ENCODE peak calls at places on chromosomes 13 and 19, in four cellular contexts. K, T, Z and I are unnamed samples.
A peak's percentile ranks its signal among the peaks of the same experiment; 100 is the strongest.

GRCh38 chr13:100230813-100231575 is 142.1 kb downstream of the PCCA start:
- DNase-seq in Z (no peak), T (no peak), K (no peak), I (no peak)

GRCh38 chr19:5774921-5775320 is 9.6 kb downstream of the PRR22 start:
- DNase-seq in Z (no peak), T (no peak), K (no peak), I (no peak)

GRCh38 chr13:32917504-32917903 is 98.7 kb upstream of the KL start:
- DNase-seq in T (no peak), K (no peak), Z (no peak), I (no peak)

GRCh38 chr13:84481958-84482357 is 599.7 kb upstream of the SLITRK1 start:
- DNase-seq in T (no peak), K (no peak), Z (no peak), I (no peak)

GRCh38 chr19:49355890-49356289 is 6.3 kb downstream of the TEAD2 start:
- DNase-seq in K (no peak), T (no peak), Z (no peak), I (no peak)

GRCh38 chr13:41512441-41512840 is 55.1 kb downstream of the RGCC start:
- DNase-seq in Z (no peak), T (no peak), K (no peak), I (no peak)

GRCh38 chr13:77136902-77137420 is 110.0 kb upstream of the FBXL3 start:
- DNase-seq in T (no peak), K (no peak), Z (no peak), I (peak; percentile 5)

GRCh38 chr19:38264486-38265212 is at the start of gene SPINT2:
- DNase-seq in Z (peak; percentile 98), T (no peak), K (peak; percentile 65), I (no peak)

GRCh38 chr13:80706164-80706471 is 365.2 kb upstream of the SPRY2 start:
- DNase-seq in Z (no peak), T (no peak), K (no peak), I (no peak)

GRCh38 chr13:39536274-39536673 is 66.7 kb downstream of the LHFPL6 start:
- DNase-seq in Z (no peak), K (no peak), T (no peak), I (no peak)

GRCh38 chr13:44921931-44922758 is 67.1 kb downstream of the NUFIP1 start:
- DNase-seq in K (no peak), T (peak; percentile 81), Z (no peak), I (no peak)

GRCh38 chr19:18203408-18203862 is 407 bp downstream of the RAB3A start:
- DNase-seq in T (no peak), Z (no peak), K (no peak), I (no peak)

GRCh38 chr13:49443327-49443688 is 556 bp downstream of the CAB39L start:
- DNase-seq in K (peak; percentile 6), Z (no peak), T (peak; percentile 40), I (no peak)

GRCh38 chr19:17448190-17448967 is at the start of gene TMEM221:
- DNase-seq in K (peak; percentile 63), Z (peak; percentile 89), T (no peak), I (no peak)

GRCh38 chr13:23888658-23889597 is at the start of gene MIPEP:
- DNase-seq in T (peak; percentile 90), Z (peak; percentile 92), K (peak; percentile 86), I (peak; percentile 87)

GRCh38 chr19:30393046-30393445 is 20.9 kb downstream of the ZNF536 start:
- DNase-seq in K (no peak), Z (peak; percentile 33), T (no peak), I (no peak)

GRCh38 chr19:21482863-21483276 is 22.5 kb upstream of the ZNF429 start:
- DNase-seq in K (peak; percentile 46), Z (peak; percentile 82), T (peak; percentile 6), I (peak; percentile 38)

GRCh38 chr19:13935765-13936486 is 2.3 kb downstream of the PODNL1 start:
- DNase-seq in T (no peak), Z (no peak), K (no peak), I (peak; percentile 52)

GRCh38 chr13:25432686-25433085 is 60.9 kb downstream of the ATP8A2 start:
- DNase-seq in T (no peak), Z (no peak), K (no peak), I (no peak)

DNA sequence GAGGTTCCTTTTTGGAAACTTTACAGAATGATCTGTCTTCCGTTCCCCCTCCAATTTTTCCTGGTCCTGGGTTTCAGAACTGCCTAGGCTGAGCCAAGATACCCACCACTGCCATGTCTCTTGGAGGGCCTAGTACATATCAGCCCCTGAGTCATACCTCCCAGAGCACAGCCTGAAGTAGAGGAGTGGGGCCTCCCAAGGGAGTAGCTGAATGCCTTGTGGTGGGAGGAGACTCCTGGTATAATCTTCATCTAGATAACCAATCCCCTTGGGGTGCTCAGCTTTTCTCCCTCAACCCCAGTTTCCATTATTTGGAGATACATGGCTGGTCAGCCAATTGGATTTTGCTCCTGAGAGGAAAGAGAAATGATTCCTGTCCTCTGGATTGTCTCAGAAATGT is 30.3 kb downstream of the ZNF763 start:
- DNase-seq in T (no peak), Z (no peak), K (no peak), I (peak; percentile 6)
- TF ChIP-seq SUZ12 in T (no peak), Z (no peak), K (no peak), I (no peak)

GRCh38 chr19:3672993-3673392 is 27.3 kb downstream of the PIP5K1C start:
- DNase-seq in T (no peak), K (no peak), Z (no peak), I (no peak)

GRCh38 chr19:3670258-3670795 is 29.9 kb downstream of the PIP5K1C start:
- DNase-seq in T (no peak), Z (no peak), K (no peak), I (no peak)

GRCh38 chr19:3670796-3671679 is 29.2 kb downstream of the PIP5K1C start:
- DNase-seq in T (no peak), K (no peak), Z (no peak), I (no peak)

GRCh38 chr19:3672575-3672948 is 27.7 kb downstream of the PIP5K1C start:
- DNase-seq in Z (no peak), T (no peak), K (no peak), I (no peak)

GRCh38 chr19:3671680-3672574 is 28.3 kb downstream of the PIP5K1C start:
- DNase-seq in Z (no peak), K (no peak), T (no peak), I (no peak)
- TF ChIP-seq SUZ12 in Z (no peak), K (no peak), T (no peak), I (no peak)

GRCh38 chr13:29161653-29162052 is 341.5 kb downstream of the MTUS2 start:
- DNase-seq in K (no peak), T (no peak), Z (no peak), I (no peak)
- TF ChIP-seq SUZ12 in K (no peak), T (no peak), Z (no peak), I (no peak)

DNA sequence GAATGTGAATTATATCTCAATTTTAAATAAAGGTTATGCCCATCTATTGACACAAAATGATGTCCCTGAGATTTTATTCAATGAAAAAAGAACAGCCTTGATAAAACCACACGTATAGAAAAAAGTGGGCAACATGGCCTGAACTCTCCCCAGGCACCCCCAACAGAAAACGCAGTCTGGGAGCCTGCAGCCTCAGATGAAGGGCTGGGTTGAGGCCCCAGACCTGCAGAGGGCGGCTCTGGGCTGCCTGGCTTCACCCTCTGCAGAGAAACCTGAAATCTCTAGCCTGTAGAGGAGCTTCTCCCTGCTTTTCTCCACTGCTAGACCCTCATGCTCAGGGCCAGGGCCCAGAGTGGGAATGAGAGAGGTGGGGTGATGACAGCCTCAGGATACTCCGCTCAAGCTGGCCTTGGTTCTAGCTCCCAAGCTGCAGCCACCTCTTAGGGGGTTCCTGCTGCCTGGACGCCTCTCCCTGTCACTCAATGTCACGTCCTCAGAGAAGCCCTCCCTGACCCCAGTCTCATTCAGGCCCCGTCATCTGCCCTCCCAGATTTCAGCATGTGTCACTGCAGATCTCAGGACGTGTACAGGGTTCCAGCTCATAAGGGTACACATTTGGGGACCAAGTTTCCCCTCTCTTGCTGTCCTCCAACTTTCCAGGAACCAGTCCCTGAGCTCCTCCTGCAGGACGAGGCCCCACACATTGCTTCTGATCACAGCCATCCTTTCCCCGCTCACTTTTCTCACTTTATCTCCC is 1.8 kb downstream of the MBD3 start:
- DNase-seq in K (no peak), T (peak; percentile 49), Z (no peak), I (no peak)
- TF ChIP-seq SUZ12 in K (no peak), T (no peak), Z (no peak), I (no peak)

GRCh38 chr13:110867380-110867779 is 47.5 kb downstream of the ANKRD10 start:
- DNase-seq in K (no peak), Z (peak; percentile 10), T (no peak), I (no peak)

GRCh38 chr13:110869231-110869804 is 45.6 kb downstream of the ANKRD10 start:
- DNase-seq in T (no peak), Z (no peak), K (no peak), I (no peak)

GRCh38 chr13:110872034-110872767 is 42.7 kb downstream of the ANKRD10 start:
- DNase-seq in T (no peak), K (no peak), Z (peak; percentile 43), I (no peak)

GRCh38 chr13:110868631-110869165 is 46.2 kb downstream of the ANKRD10 start:
- DNase-seq in T (no peak), K (no peak), Z (peak; percentile 14), I (no peak)

DNA sequence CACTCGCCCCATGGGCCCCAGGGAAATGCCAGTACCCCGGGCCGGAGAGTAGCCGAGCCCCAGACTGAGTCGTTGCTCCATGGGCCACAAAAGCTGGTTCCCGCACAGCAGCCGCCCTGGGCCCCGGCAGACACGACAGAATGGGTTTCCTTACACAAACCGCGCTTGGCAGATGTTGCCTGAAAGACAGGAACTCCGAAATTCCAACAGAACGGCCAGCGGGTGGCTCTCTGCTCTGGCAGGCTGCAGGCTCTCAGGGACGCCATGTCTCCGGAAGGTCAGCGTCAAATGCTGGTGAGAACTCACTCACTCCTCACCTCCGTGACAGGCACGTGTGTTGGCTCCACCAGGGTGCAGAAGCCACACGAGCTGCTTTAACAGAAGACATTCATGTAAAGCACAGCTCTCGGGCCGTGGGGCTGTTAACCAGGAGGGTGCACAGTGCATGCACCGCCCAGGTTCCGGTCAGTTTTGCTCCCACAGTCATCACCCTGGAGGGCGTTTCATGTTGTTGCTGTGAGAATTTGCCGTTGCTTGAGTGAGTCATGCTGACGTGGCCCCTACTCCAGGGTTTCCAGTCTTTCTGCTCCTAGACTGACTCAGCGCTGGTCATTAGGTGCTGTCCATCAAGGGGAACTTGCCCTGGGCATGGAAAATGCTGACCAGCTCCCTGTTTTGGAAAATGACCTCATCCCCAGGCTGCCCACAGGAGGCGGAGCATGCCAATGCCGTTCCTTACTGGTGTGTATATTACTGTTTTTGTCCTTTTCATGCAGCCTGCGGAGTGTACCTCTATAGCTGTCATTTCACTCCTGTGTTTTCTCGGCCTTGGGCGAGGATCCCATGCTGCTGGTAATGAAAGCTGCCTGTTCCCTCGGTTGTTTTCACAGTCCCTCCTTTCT is 44.8 kb downstream of the ANKRD10 start:
- DNase-seq in K (peak; percentile 30), Z (peak; percentile 59), T (peak; percentile 89), I (no peak)
- TF ChIP-seq SUZ12 in K (no peak), Z (no peak), T (no peak), I (no peak)